ENCODE peak calls at places on chromosomes 7 and 10, in nine cellular contexts. J, Y, T, K, U, G, X, L and R are unnamed samples.

GRCh38 chr7:131616487-131616886 is 60.1 kb upstream of the PODXL start:
- DNase-seq in L (no peak), G (no peak), Y (no peak), U (no peak), K (no peak), J (no peak), X (no peak), T (no peak), R (no peak)

GRCh38 chr7:141460781-141461715 is 90.2 kb upstream of the AGK start:
- DNase-seq in Y (no peak), X (no peak), L (no peak), G (no peak), J (no peak), T (no peak), K (no peak), U (no peak), R (peak)

GRCh38 chr7:116353614-116354013 is 143.3 kb downstream of the TES start:
- DNase-seq in K (no peak), L (no peak), Y (peak), U (no peak), J (no peak), G (no peak), X (no peak), T (peak), R (no peak)

GRCh38 chr10:60182691-60183090 is 207.0 kb downstream of the ANK3 start:
- DNase-seq in U (no peak), K (no peak), G (no peak), T (peak), J (no peak), L (no peak), Y (no peak), X (no peak), R (no peak)

GRCh38 chr7:115561341-115562110 is 469.0 kb downstream of the TFEC start:
- DNase-seq in U (no peak), X (no peak), G (no peak), T (peak), L (peak), Y (no peak), K (no peak), J (peak), R (no peak)

GRCh38 chr7:69596723-69597277 is 1.5 kb upstream of the AUTS2 start:
- DNase-seq in U (no peak), L (no peak), J (no peak), G (no peak), Y (no peak), X (no peak), K (no peak), T (no peak), R (no peak)

GRCh38 chr10:78435484-78436222 is 402.0 kb downstream of the RPS24 start:
- DNase-seq in J (no peak), L (no peak), K (no peak), T (no peak), G (no peak), U (no peak), X (no peak), Y (no peak), R (no peak)

GRCh38 chr10:14382022-14382421 is 51.3 kb upstream of the FRMD4A start:
- DNase-seq in J (peak), U (no peak), Y (no peak), K (no peak), G (peak), X (no peak), T (no peak), L (no peak), R (no peak)

GRCh38 chr10:30215631-30216030 is 133.4 kb downstream of the MTPAP start:
- DNase-seq in G (no peak), K (no peak), U (no peak), L (no peak), J (peak), Y (no peak), X (peak), T (peak), R (no peak)

GRCh38 chr10:70557876-70558275 is 44.7 kb downstream of the PRF1 start:
- DNase-seq in T (no peak), L (no peak), Y (no peak), G (no peak), X (no peak), J (no peak), K (no peak), U (no peak), R (no peak)

GRCh38 chr7:44727346-44728262 is 21.0 kb upstream of the ZMIZ2 start:
- DNase-seq in L (peak), G (no peak), U (no peak), T (peak), X (no peak), J (peak), K (no peak), Y (no peak), R (no peak)

GRCh38 chr10:61063035-61063434 is 119.0 kb upstream of the RHOBTB1 start:
- DNase-seq in U (no peak), X (no peak), T (peak), L (no peak), G (no peak), J (no peak), K (no peak), Y (peak), R (peak)

GRCh38 chr7:5452470-5452899 is 28.9 kb upstream of the TNRC18 start:
- DNase-seq in U (no peak), G (no peak), Y (no peak), X (no peak), J (no peak), K (no peak), L (no peak), T (no peak), R (no peak)

GRCh38 chr7:115352375-115352774 is 430.5 kb downstream of the MDFIC start:
- DNase-seq in U (no peak), Y (peak), L (no peak), X (no peak), G (no peak), T (no peak), K (no peak), J (peak), R (no peak)

GRCh38 chr10:1540144-1540543 is 197.2 kb downstream of the ADARB2 start:
- DNase-seq in U (no peak), G (no peak), Y (no peak), L (no peak), T (no peak), X (no peak), K (no peak), J (no peak), R (no peak)

GRCh38 chr7:115968166-115968565 is 62.4 kb downstream of the TFEC start:
- DNase-seq in K (no peak), U (no peak), G (no peak), J (no peak), T (no peak), Y (no peak), L (no peak), X (no peak), R (no peak)

GRCh38 chr10:50992972-50993766 is 81.1 kb upstream of the PRKG1 start:
- DNase-seq in U (no peak), K (no peak), T (peak), Y (no peak), G (no peak), X (no peak), L (no peak), J (no peak), R (no peak)

GRCh38 chr7:73391396-73391795 is 42.2 kb upstream of the FZD9 start:
- DNase-seq in L (no peak), Y (no peak), X (no peak), J (no peak), K (no peak), G (no peak), U (no peak), T (no peak), R (no peak)

GRCh38 chr10:30114871-30115270 is 55.5 kb upstream of the JCAD start:
- DNase-seq in K (no peak), T (no peak), G (no peak), J (no peak), L (no peak), Y (no peak), U (no peak), X (no peak), R (no peak)

GRCh38 chr10:32471232-32471631 is 25.3 kb downstream of the CCDC7 start:
- DNase-seq in K (no peak), Y (no peak), T (no peak), G (no peak), X (no peak), L (no peak), J (no peak), U (no peak), R (no peak)

GRCh38 chr7:23372671-23373070 is 73.5 kb downstream of the MALSU1 start:
- DNase-seq in J (no peak), Y (no peak), U (no peak), G (no peak), X (no peak), K (no peak), T (no peak), L (no peak), R (no peak)

GRCh38 chr10:54869022-54869421 is 68.0 kb upstream of the PCDH15 start:
- DNase-seq in G (no peak), T (no peak), J (no peak), X (no peak), L (no peak), U (no peak), K (no peak), Y (no peak), R (no peak)

GRCh38 chr10:62804384-62805138 is at the start of gene ADO:
- DNase-seq in T (peak), J (peak), K (peak), G (peak), Y (peak), X (peak), L (peak), U (peak), R (peak)

GRCh38 chr7:91310829-91311460 is 46.7 kb downstream of the FZD1 start:
- DNase-seq in U (no peak), L (no peak), K (no peak), Y (no peak), X (no peak), G (no peak), T (no peak), J (peak), R (no peak)